ENCODE peak calls at places on chromosomes 4 and X, in four cellular contexts. U is psoas muscle, B is tibial nerve, O is DND-41. W is an unnamed sample. For H3K36me3, the result is how much of the 10 kb centered on the place peaks cover.

GRCh38 chrX:39693298-39693697 is 404.5 kb downstream of the BCOR start:
- DNase-seq in U (no peak), B (no peak), O (no peak), W (no peak)

GRCh38 chrX:18983711-18984380 is at the start of gene PHKA2:
- DNase-seq in U (peak), B (peak), O (no peak), W (peak)

GRCh38 chr4:38114435-38114834 is 154.2 kb downstream of the PTTG2 start:
- DNase-seq in U (no peak), B (no peak), O (no peak), W (no peak)

GRCh38 chrX:110167952-110168451 is 149.9 kb downstream of the AMMECR1 start:
- DNase-seq in U (no peak), B (no peak), O (peak), W (peak)

GRCh38 chr4:85953651-85954018 is 406.2 kb downstream of the MAPK10 start:
- DNase-seq in U (no peak), B (no peak), O (no peak), W (no peak)

GRCh38 chr4:2484169-2484568 is 15.3 kb downstream of the RNF4 start:
- DNase-seq in U (no peak), B (no peak), O (no peak), W (no peak)

GRCh38 chrX:68480969-68481368 is 17.9 kb upstream of the YIPF6 start:
- DNase-seq in U (no peak), B (no peak), O (no peak), W (no peak)

GRCh38 chr4:102047616-102048015 is 257.1 kb downstream of the BANK1 start:
- DNase-seq in U (no peak), B (no peak), O (no peak), W (no peak)

GRCh38 chr4:164536829-164537228 is 217.1 kb upstream of the SMIM31 start:
- DNase-seq in U (peak), B (no peak), O (no peak), W (no peak)

GRCh38 chr4:39469429-39470077 is 10.7 kb downstream of the LIAS start:
- DNase-seq in U (no peak), B (no peak), O (peak), W (no peak)

GRCh38 chrX:153597351-153597750 is 1.6 kb downstream of the CCNQ start:
- DNase-seq in U (no peak), B (no peak), O (no peak), W (no peak)

GRCh38 chrX:153378607-153379006 is 22.5 kb downstream of the PNMA6E start:
- DNase-seq in U (no peak), B (no peak), O (no peak), W (no peak)

GRCh38 chr4:140730108-140730507 is 26.1 kb downstream of the TBC1D9 start:
- DNase-seq in U (no peak), B (no peak), O (no peak), W (no peak)

GRCh38 chr4:75484195-75484594 is 30.0 kb downstream of the RCHY1 start:
- DNase-seq in U (no peak), B (no peak), O (no peak), W (no peak)
- H3K36me3 ChIP-seq in U (half or more), B (half or more), O (half or more), W (under half)

DNA sequence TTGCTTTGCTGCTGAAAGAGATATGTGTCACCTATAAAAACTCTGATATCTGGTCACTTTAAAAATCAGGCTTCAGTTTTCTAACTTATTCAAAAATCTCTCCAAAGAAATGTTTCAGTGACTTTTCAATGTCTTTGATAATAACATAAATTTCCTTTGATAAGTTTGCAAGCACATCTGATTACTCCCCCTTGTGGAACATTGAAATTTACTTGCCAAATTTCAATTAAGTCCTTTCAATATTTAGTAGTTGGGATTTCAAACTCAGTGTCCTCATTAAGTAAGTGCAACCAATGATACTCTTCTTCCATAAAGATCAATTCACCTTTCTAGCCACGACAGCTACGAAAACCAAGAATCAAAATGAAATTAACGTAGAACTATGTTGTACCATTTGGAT is 151.3 kb upstream of the FAM47C start:
- DNase-seq in U (no peak), B (no peak), O (no peak), W (no peak)
- H3K36me3 ChIP-seq in U (under half), B (under half), O (under half), W (under half)

DNA sequence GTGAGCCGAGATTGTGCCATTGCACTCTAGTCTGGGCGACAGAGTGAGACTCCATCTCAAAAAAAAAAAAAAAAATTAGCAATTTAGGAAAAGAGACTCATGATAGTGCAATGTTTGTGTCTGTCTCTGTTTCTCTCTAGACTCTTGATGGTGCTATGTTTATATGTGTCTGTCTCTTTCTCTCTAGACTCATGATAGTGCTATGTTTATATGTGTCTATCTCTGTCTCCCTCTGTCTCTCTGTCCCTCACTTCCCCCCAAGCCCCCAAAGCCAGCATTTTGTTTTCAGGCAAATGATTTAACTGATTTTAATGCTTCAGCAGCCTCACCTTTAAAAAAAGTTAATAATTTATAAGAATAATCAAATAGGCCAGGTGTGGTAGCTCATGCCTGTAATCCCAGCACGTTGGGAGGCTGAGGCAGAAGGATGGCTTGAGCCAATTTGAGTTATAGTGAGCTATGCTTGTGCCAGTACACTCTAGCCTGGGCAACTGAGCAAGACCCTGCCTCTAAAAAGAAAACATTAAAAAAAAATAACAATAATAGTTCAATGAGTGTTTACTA is 6.9 kb downstream of the MOB1B start:
- DNase-seq in U (no peak), B (no peak), O (no peak), W (no peak)
- H3K36me3 ChIP-seq in U (under half), B (under half), O (half or more), W (under half)

GRCh38 chr4:88041626-88042025 is 34.2 kb downstream of the PKD2 start:
- DNase-seq in U (no peak), B (no peak), O (no peak), W (no peak)

GRCh38 chr4:88043001-88043400 is 35.6 kb downstream of the PKD2 start:
- DNase-seq in U (no peak), B (no peak), O (no peak), W (no peak)

GRCh38 chr4:88037936-88038335 is 30.5 kb downstream of the PKD2 start:
- DNase-seq in U (no peak), B (no peak), O (no peak), W (no peak)

GRCh38 chr4:88043586-88044340 is 36.3 kb downstream of the PKD2 start:
- DNase-seq in U (no peak), B (no peak), O (no peak), W (no peak)

DNA sequence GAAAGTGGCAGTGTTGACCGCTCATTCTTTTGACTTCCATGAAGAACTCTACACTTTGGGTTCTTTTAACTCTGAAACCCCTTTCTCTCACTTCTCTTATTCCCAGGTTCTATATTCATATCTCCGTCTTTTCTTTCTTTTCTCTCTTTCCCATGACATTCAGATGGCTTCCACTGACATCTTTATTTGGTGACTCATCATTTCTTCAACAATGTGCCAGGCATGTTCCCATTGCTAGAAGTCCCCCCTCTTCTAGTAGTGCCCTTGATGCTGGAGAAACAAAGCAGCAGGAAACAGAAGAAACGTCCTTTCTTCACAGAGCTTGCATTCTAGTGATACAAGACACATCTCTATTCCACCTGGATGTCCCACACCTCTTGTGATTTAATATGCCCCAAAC is 33.3 kb downstream of the PKD2 start:
- DNase-seq in U (no peak), B (no peak), O (no peak), W (no peak)
- H3K36me3 ChIP-seq in U (half or more), B (half or more), O (half or more), W (under half)

W was measured in transverse colon.